ENCODE peak calls at places on chromosomes 1 and 21, in nine cellular contexts. N is Peyer's patch; Z is activated CD8-positive, alpha-beta memory T cell treated with anti-CD3 and anti-CD28 coated beads, Interleukin-2, amount 50 U/mL, for 48 hours; I is T-helper 9 cell; S is NCI-H345; U is psoas muscle; K is ureter; G is activated T-helper 1 cell treated with Interleukin-2 at 50 U/mL for 16 hours; J is dermis microvascular lymphatic vessel endothelial cell. T is an unnamed sample.

GRCh38 chr1:23555225-23555801 is 4.0 kb downstream of the ID3 start:
- DNase-seq in N (no peak), Z (no peak), I (no peak), S (no peak), U (no peak), K (no peak), G (no peak), J (peak; percentile 82), T (no peak)

GRCh38 chr1:192950926-192951325 is 108.2 kb downstream of the UCHL5 start:
- DNase-seq in N (no peak), Z (no peak), I (no peak), S (no peak), U (no peak), K (no peak), G (no peak), J (no peak), T (no peak)

GRCh38 chr1:28301368-28302174 is 27.3 kb upstream of the MED18 start:
- DNase-seq in N (no peak), Z (no peak), I (no peak), S (no peak), U (no peak), K (no peak), G (no peak), J (no peak), T (no peak)

GRCh38 chr1:157088607-157089006 is 11.0 kb downstream of the ETV3L start:
- DNase-seq in N (no peak), Z (peak; percentile 12), I (no peak), S (no peak), U (no peak), K (no peak), G (no peak), J (no peak), T (no peak)

GRCh38 chr1:167555971-167556714 is 2.6 kb upstream of the CREG1 start:
- DNase-seq in N (peak; percentile 85), Z (peak; percentile 78), I (peak; percentile 66), S (peak; percentile 73), U (peak; percentile 69), K (peak; percentile 84), G (peak; percentile 53), J (peak; percentile 66), T (peak; percentile 79)

GRCh38 chr1:180680558-180681144 is 48.8 kb downstream of the XPR1 start:
- DNase-seq in N (no peak), Z (no peak), I (no peak), S (no peak), U (no peak), K (no peak), G (no peak), J (peak; percentile 29), T (no peak)

GRCh38 chr1:228964178-228964819 is 229.0 kb downstream of the RHOU start:
- DNase-seq in N (no peak), Z (no peak), I (no peak), S (no peak), U (peak; percentile 44), K (no peak), G (no peak), J (peak; percentile 21), T (no peak)

GRCh38 chr1:234270581-234271242 is 102.5 kb upstream of the COA6 start:
- DNase-seq in N (no peak), Z (no peak), I (no peak), S (no peak), U (no peak), K (no peak), G (no peak), J (peak; percentile 6), T (no peak)

GRCh38 chr1:173702736-173703135 is 12.0 kb upstream of the KLHL20 start:
- DNase-seq in N (no peak), Z (no peak), I (no peak), S (no peak), U (no peak), K (no peak), G (no peak), J (no peak), T (no peak)

GRCh38 chr1:61951731-61952585 is 209.7 kb downstream of the PATJ start:
- DNase-seq in N (no peak), Z (no peak), I (no peak), S (no peak), U (no peak), K (no peak), G (no peak), J (no peak), T (no peak)

GRCh38 chr1:40530735-40531380 is 579 bp upstream of the ZNF684 start:
- DNase-seq in N (no peak), Z (no peak), I (no peak), S (no peak), U (no peak), K (no peak), G (no peak), J (no peak), T (no peak)

GRCh38 chr21:45169001-45169400 is 94.6 kb downstream of the ADARB1 start:
- DNase-seq in N (no peak), Z (no peak), I (no peak), S (no peak), U (no peak), K (no peak), G (no peak), J (no peak), T (peak; percentile 32)

GRCh38 chr1:93346472-93346991 is 825 bp downstream of the DR1 start:
- DNase-seq in N (no peak), Z (no peak), I (peak; percentile 26), S (peak; percentile 7), U (no peak), K (peak; percentile 46), G (peak; percentile 21), J (peak; percentile 49), T (peak; percentile 20)

GRCh38 chr1:90712931-90713618 is 4.0 kb downstream of the BARHL2 start:
- DNase-seq in N (no peak), Z (no peak), I (no peak), S (no peak), U (no peak), K (no peak), G (no peak), J (no peak), T (no peak)

GRCh38 chr1:178055779-178056471 is 38.0 kb upstream of the RASAL2 start:
- DNase-seq in N (no peak), Z (no peak), I (no peak), S (no peak), U (no peak), K (no peak), G (no peak), J (peak; percentile 56), T (no peak)

GRCh38 chr1:46137901-46138300 is 5.5 kb upstream of the PIK3R3 start:
- DNase-seq in N (no peak), Z (no peak), I (no peak), S (no peak), U (no peak), K (no peak), G (no peak), J (peak; percentile 56), T (no peak)

GRCh38 chr21:24045775-24046215 is 1561.5 kb downstream of the MRPL39 start:
- DNase-seq in N (peak; percentile 65), Z (no peak), I (no peak), S (no peak), U (peak; percentile 63), K (peak; percentile 51), G (no peak), J (peak; percentile 1), T (peak; percentile 28)

GRCh38 chr1:106536741-106537140 is 519.7 kb upstream of the PRMT6 start:
- DNase-seq in N (no peak), Z (no peak), I (no peak), S (no peak), U (no peak), K (no peak), G (no peak), J (no peak), T (no peak)

GRCh38 chr1:206506803-206507394 is 432 bp upstream of the RASSF5 start:
- DNase-seq in N (no peak), Z (peak; percentile 69), I (peak; percentile 22), S (no peak), U (no peak), K (no peak), G (no peak), J (no peak), T (no peak)

GRCh38 chr1:111222308-111223125 is 5.0 kb upstream of the CHI3L2 start:
- DNase-seq in N (peak; percentile 89), Z (peak; percentile 89), I (peak; percentile 70), S (peak; percentile 80), U (peak; percentile 70), K (peak; percentile 81), G (peak; percentile 65), J (peak; percentile 53), T (peak; percentile 69)

GRCh38 chr1:44988531-44989156 is 2.2 kb upstream of the EIF2B3 start:
- DNase-seq in N (no peak), Z (no peak), I (no peak), S (no peak), U (no peak), K (no peak), G (no peak), J (no peak), T (no peak)